ENCODE peak calls at places on chromosome 3, in nine cellular contexts. E is NCI-H1417; B is stimulated activated CD8-positive, alpha-beta memory T cell treated with anti-CD3 and anti-CD28 coated beads, Interleukin-4, amount 100 ng/mL, for 24 hours; P is H54; G is posterior cingulate gyrus; D is CD4-positive, alpha-beta memory T cell; C is left cardiac atrium; T is NAMALWA; F is tibial artery. R is an unnamed sample.

GRCh38 chr3:58104155-58104554 is 95.9 kb downstream of the FLNB start:
- DNase-seq in E (no peak), B (no peak), P (no peak), G (no peak), D (no peak), C (no peak), T (no peak), F (no peak), R (no peak)

GRCh38 chr3:53350652-53351051 is 3.3 kb upstream of the DCP1A start:
- DNase-seq in E (no peak), B (no peak), P (no peak), G (no peak), D (no peak), C (no peak), T (peak; percentile 28), F (no peak), R (no peak)

GRCh38 chr3:26108846-26109489 is 319.1 kb downstream of the OXSM start:
- DNase-seq in E (no peak), B (no peak), P (no peak), G (no peak), D (no peak), C (no peak), T (no peak), F (no peak), R (no peak)

GRCh38 chr3:24145981-24146822 is 201.1 kb downstream of the NR1D2 start:
- DNase-seq in E (no peak), B (no peak), P (peak; percentile 40), G (no peak), D (no peak), C (no peak), T (no peak), F (no peak), R (no peak)

GRCh38 chr3:125129512-125129962 is 73.7 kb upstream of the HEG1 start:
- DNase-seq in E (peak; percentile 22), B (no peak), P (peak; percentile 84), G (no peak), D (no peak), C (peak; percentile 72), T (no peak), F (peak; percentile 85), R (peak; percentile 91)

GRCh38 chr3:195059471-195060216 is 211.3 kb downstream of the XXYLT1 start:
- DNase-seq in E (no peak), B (no peak), P (no peak), G (no peak), D (no peak), C (no peak), T (no peak), F (peak; percentile 12), R (peak; percentile 41)

GRCh38 chr3:165195628-165196576 is at the start of gene SLITRK3:
- DNase-seq in E (no peak), B (no peak), P (no peak), G (no peak), D (no peak), C (no peak), T (no peak), F (no peak), R (no peak)

GRCh38 chr3:109023656-109024254 is 70.1 kb upstream of the GUCA1C start:
- DNase-seq in E (peak; percentile 16), B (peak; percentile 22), P (no peak), G (peak; percentile 41), D (peak; percentile 29), C (peak; percentile 32), T (peak; percentile 65), F (no peak), R (no peak)

GRCh38 chr3:195907730-195908438 is 467 bp downstream of the TNK2 start:
- DNase-seq in E (peak; percentile 47), B (peak; percentile 38), P (peak; percentile 57), G (peak; percentile 38), D (peak; percentile 52), C (peak; percentile 57), T (peak; percentile 90), F (peak; percentile 41), R (peak; percentile 76)

GRCh38 chr3:39104961-39105686 is 2.3 kb downstream of the GORASP1 start:
- DNase-seq in E (peak; percentile 25), B (no peak), P (no peak), G (no peak), D (no peak), C (no peak), T (no peak), F (no peak), R (no peak)

GRCh38 chr3:111592941-111593340 is 2.2 kb downstream of the ZBED2 start:
- DNase-seq in E (no peak), B (no peak), P (no peak), G (no peak), D (no peak), C (no peak), T (no peak), F (no peak), R (no peak)

GRCh38 chr3:143016321-143016972 is 15.1 kb downstream of the U2SURP start:
- DNase-seq in E (no peak), B (no peak), P (no peak), G (no peak), D (peak; percentile 25), C (no peak), T (peak; percentile 70), F (no peak), R (no peak)

GRCh38 chr3:33312361-33312760 is 35.1 kb downstream of the FBXL2 start:
- DNase-seq in E (no peak), B (no peak), P (no peak), G (no peak), D (no peak), C (no peak), T (no peak), F (no peak), R (no peak)

GRCh38 chr3:356947-357346 is 160.4 kb downstream of the CHL1 start:
- DNase-seq in E (no peak), B (no peak), P (no peak), G (no peak), D (no peak), C (peak; percentile 37), T (no peak), F (no peak), R (peak; percentile 79)

GRCh38 chr3:50299929-50300680 is 900 bp upstream of the HYAL3 start:
- DNase-seq in E (no peak), B (no peak), P (no peak), G (no peak), D (no peak), C (no peak), T (no peak), F (no peak), R (peak; percentile 75)

GRCh38 chr3:114848087-114848486 is 299.0 kb downstream of the ZBTB20 start:
- DNase-seq in E (no peak), B (no peak), P (no peak), G (peak; percentile 71), D (no peak), C (no peak), T (no peak), F (no peak), R (peak; percentile 60)

GRCh38 chr3:134709076-134709475 is 58.3 kb upstream of the KY start:
- DNase-seq in E (no peak), B (no peak), P (no peak), G (no peak), D (no peak), C (no peak), T (no peak), F (no peak), R (no peak)

GRCh38 chr3:179957264-179957845 is 79.4 kb downstream of the PEX5L start:
- DNase-seq in E (peak; percentile 34), B (no peak), P (no peak), G (no peak), D (no peak), C (no peak), T (no peak), F (no peak), R (no peak)

GRCh38 chr3:194069421-194070219 is 66.3 kb upstream of the HES1 start:
- DNase-seq in E (no peak), B (no peak), P (no peak), G (no peak), D (no peak), C (no peak), T (peak; percentile 9), F (no peak), R (no peak)